ENCODE peak calls at places on chromosomes 11 and 22, in six cellular contexts. Y is ovary; H is CD4-positive, alpha-beta T cell; A is pancreas; V is SJSA1; T is stomach. F is an unnamed sample.
A peak's percentile ranks its signal among the peaks of the same experiment; 100 is the strongest.

GRCh38 chr11:2562181-2562581 is 117.4 kb downstream of the KCNQ1 start:
- DNase-seq in Y (peak; percentile 13), H (no peak), A (peak; percentile 79), V (no peak), T (peak; percentile 76), F (no peak)

GRCh38 chr11:75388386-75389275 is 10.7 kb upstream of the RPS3 start:
- DNase-seq in Y (peak; percentile 72), H (peak; percentile 67), A (peak; percentile 93), V (peak; percentile 48), T (peak; percentile 68), F (peak; percentile 62)

GRCh38 chr22:41925783-41926460 is 684 bp downstream of the TNFRSF13C start:
- DNase-seq in Y (no peak), H (peak; percentile 75), A (peak; percentile 90), V (peak; percentile 35), T (peak; percentile 87), F (no peak)

GRCh38 chr11:72688929-72689328 is 14.7 kb upstream of the PDE2A start:
- DNase-seq in Y (no peak), H (no peak), A (no peak), V (no peak), T (no peak), F (no peak)

GRCh38 chr11:70669871-70670683 is 271.7 kb downstream of the CTTN start:
- DNase-seq in Y (no peak), H (no peak), A (no peak), V (no peak), T (no peak), F (no peak)

GRCh38 chr11:363948-364761 is 5.1 kb upstream of the B4GALNT4 start:
- DNase-seq in Y (no peak), H (peak; percentile 66), A (peak; percentile 90), V (no peak), T (peak; percentile 78), F (peak; percentile 26)

GRCh38 chr11:79100093-79100704 is 340.6 kb downstream of the TENM4 start:
- DNase-seq in Y (peak; percentile 46), H (no peak), A (no peak), V (peak; percentile 16), T (peak; percentile 32), F (no peak)

GRCh38 chr11:132853886-132854285 is 678.4 kb downstream of the OPCML start:
- DNase-seq in Y (no peak), H (no peak), A (no peak), V (no peak), T (no peak), F (no peak)

GRCh38 chr11:113603277-113604059 is 102.6 kb downstream of the TMPRSS5 start:
- DNase-seq in Y (no peak), H (no peak), A (no peak), V (peak; percentile 12), T (no peak), F (no peak)

GRCh38 chr11:66701432-66702240 is 23.9 kb upstream of the RBM4B start:
- DNase-seq in Y (no peak), H (no peak), A (no peak), V (no peak), T (peak; percentile 48), F (no peak)

GRCh38 chr11:35227551-35228341 is 88.8 kb downstream of the CD44 start:
- DNase-seq in Y (no peak), H (no peak), A (no peak), V (no peak), T (no peak), F (no peak)

GRCh38 chr22:22820626-22821025 is 67.0 kb upstream of the IGLL5 start:
- DNase-seq in Y (no peak), H (peak; percentile 43), A (peak; percentile 17), V (no peak), T (no peak), F (no peak)

GRCh38 chr22:36506637-36507517 is at the start of gene FOXRED2:
- DNase-seq in Y (peak; percentile 91), H (peak; percentile 88), A (peak; percentile 96), V (peak; percentile 79), T (peak; percentile 93), F (peak; percentile 92)

GRCh38 chr22:19853879-19854777 is 546 bp downstream of the GNB1L start:
- DNase-seq in Y (no peak), H (peak; percentile 11), A (peak; percentile 60), V (no peak), T (peak; percentile 25), F (no peak)

GRCh38 chr11:72042059-72042425 is 38.3 kb downstream of the NUMA1 start:
- DNase-seq in Y (no peak), H (no peak), A (no peak), V (no peak), T (no peak), F (no peak)

GRCh38 chr11:3138178-3139085 is 26.7 kb downstream of the OSBPL5 start:
- DNase-seq in Y (no peak), H (no peak), A (peak; percentile 64), V (no peak), T (no peak), F (no peak)

GRCh38 chr22:35684270-35684700 is 33.4 kb upstream of the APOL5 start:
- DNase-seq in Y (peak; percentile 32), H (no peak), A (no peak), V (no peak), T (no peak), F (no peak)

GRCh38 chr11:11189501-11189900 is 163.5 kb downstream of the CSNK2A3 start:
- DNase-seq in Y (no peak), H (no peak), A (no peak), V (no peak), T (no peak), F (no peak)

GRCh38 chr22:26547426-26547825 is 35.2 kb upstream of the TFIP11 start:
- DNase-seq in Y (no peak), H (no peak), A (no peak), V (no peak), T (no peak), F (no peak)

GRCh38 chr11:2202071-2202899 is 30.7 kb upstream of the TH start:
- DNase-seq in Y (no peak), H (no peak), A (peak; percentile 89), V (no peak), T (peak; percentile 88), F (no peak)

GRCh38 chr11:63769719-63770443 is 1.3 kb upstream of the ZFTA start:
- DNase-seq in Y (peak; percentile 35), H (no peak), A (no peak), V (no peak), T (no peak), F (peak; percentile 26)

GRCh38 chr11:44258190-44258489 is 51.8 kb downstream of the ALX4 start:
- DNase-seq in Y (no peak), H (no peak), A (no peak), V (no peak), T (no peak), F (no peak)

GRCh38 chr11:14764899-14765527 is 121.4 kb downstream of the PDE3B start:
- DNase-seq in Y (no peak), H (peak; percentile 35), A (no peak), V (peak; percentile 16), T (no peak), F (no peak)

DNA sequence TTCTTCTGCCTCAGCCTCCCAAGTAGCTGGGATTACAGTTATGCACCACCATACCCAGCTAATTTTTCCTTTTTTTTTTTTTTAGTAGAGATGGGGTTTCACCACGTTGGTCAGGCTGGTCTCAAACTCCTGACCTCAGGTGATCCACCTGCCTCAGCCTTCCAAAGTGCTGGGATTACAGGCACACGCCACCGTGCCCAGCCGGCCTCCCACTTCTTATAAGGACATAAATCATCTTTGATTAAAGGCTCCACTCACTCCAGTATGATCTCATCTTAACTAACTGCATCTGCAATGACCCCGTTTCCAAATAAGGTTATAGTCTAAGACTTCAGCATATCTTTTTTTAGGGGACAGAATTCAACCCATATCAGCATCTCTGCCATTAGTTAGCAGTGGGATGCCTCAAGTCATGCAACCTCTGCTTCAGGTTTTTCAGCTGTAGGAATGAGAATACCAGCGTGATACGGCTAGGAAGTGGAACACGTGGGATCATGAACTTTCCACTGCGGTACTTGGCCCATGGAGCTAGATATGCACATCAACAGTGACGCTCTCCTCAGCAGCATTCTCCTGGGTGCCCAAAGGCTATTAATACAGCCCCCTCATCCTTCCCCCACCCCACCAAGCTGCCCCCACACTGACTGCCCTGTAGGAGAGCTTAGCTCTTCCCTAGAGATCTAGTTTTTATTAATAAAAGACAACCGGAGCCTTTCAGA is 41.4 kb downstream of the MCHR1 start:
- DNase-seq in Y (no peak), H (no peak), A (no peak), V (no peak), T (no peak), F (no peak)
- H3K27ac ChIP-seq in Y (no peak overlapping the region), H (no peak overlapping the region), A (no peak overlapping the region), V (no peak overlapping the region), T (peak overlapping the region; percentile 39), F (peak overlapping the region; percentile 83)

GRCh38 chr11:122020902-122021301 is 95.1 kb downstream of the BLID start:
- DNase-seq in Y (peak; percentile 29), H (no peak), A (no peak), V (no peak), T (no peak), F (peak; percentile 25)

GRCh38 chr11:122022646-122023045 is 93.4 kb downstream of the BLID start:
- DNase-seq in Y (no peak), H (no peak), A (no peak), V (no peak), T (no peak), F (no peak)

GRCh38 chr11:122024278-122024677 is 91.7 kb downstream of the BLID start:
- DNase-seq in Y (no peak), H (no peak), A (no peak), V (no peak), T (no peak), F (no peak)

GRCh38 chr11:122025757-122026156 is 90.3 kb downstream of the BLID start:
- DNase-seq in Y (no peak), H (no peak), A (no peak), V (no peak), T (no peak), F (no peak)

DNA sequence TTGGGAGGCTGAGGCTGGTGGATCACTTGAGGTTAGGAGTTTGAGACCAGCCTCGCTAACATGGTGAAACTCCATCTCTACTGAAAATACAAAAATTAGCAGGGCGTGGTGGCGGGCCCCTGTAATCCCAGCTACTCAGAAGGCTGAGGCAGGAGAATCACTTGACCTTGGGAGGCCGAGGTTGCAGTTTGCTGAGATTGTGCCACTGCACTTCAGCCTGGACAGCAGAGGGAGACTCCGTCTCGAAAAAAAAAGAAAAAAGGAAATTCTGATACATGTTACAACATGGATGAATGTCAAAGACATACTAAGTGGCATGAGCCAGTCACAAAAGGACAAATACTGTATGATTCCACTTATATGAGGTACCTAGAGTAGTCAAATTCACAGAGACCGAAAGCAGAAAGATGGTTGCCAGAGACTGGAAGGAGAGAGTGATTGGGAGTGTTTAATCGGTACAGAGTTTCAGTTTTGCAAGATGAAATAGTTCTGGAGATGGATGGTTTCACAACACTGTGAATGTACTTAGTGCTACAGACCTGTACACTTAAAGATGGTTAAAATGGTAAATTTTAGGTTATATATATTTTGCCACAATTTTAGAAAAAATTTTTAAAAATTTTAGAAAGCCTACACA is 92.3 kb downstream of the BLID start:
- DNase-seq in Y (no peak), H (no peak), A (no peak), V (no peak), T (no peak), F (no peak)
- H3K27ac ChIP-seq in Y (no peak overlapping the region), H (no peak overlapping the region), A (no peak overlapping the region), V (no peak overlapping the region), T (no peak overlapping the region), F (peak overlapping the region; percentile 4)

GRCh38 chr11:57647960-57648776 is 1.5 kb downstream of the YPEL4 start:
- DNase-seq in Y (no peak), H (no peak), A (no peak), V (peak; percentile 24), T (no peak), F (no peak)
- H3K27ac ChIP-seq in Y (no peak overlapping the region), H (no peak overlapping the region), A (no peak overlapping the region), V (no peak overlapping the region), T (no peak overlapping the region), F (peak overlapping the region; percentile 81)

DNA sequence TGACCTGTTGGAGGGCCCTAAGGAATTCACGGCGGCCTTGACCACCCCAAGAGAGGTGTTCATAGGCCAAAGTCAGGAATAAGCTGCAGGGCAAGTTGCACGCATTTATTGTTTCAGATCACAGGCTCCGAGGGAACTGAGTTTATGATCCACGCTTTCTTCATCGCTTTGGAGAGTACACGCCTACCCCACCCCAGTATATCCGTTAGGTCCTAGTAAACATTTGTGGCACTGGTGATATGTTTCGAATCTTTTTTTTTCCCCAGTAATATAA is 816 bp downstream of the GANAB start:
- DNase-seq in Y (no peak), H (no peak), A (no peak), V (no peak), T (no peak), F (no peak)
- H3K27ac ChIP-seq in Y (no peak overlapping the region), H (peak overlapping the region; percentile 82), A (peak overlapping the region; percentile 87), V (peak overlapping the region; percentile 67), T (peak overlapping the region; percentile 94), F (peak overlapping the region; percentile 86)